ENCODE peak calls at places on chromosomes 11 and 22, in six cellular contexts. One of them, this sample, is unnamed.

GRCh38 chr11:72631806-72632731 is 42.2 kb downstream of the PDE2A start:
- DNase-seq in fibroblast of the aortic adventitia: peak
- DNase-seq in transverse colon: no peak
- DNase-seq in AG04449: no peak
- DNase-seq in neural progenitor cell: no peak
- DNase-seq in breast epithelium: no peak
- DNase-seq in this sample: no peak

GRCh38 chr11:33059331-33060007 is 20.1 kb downstream of the TCP11L1 start:
- DNase-seq in fibroblast of the aortic adventitia: no peak
- DNase-seq in transverse colon: no peak
- DNase-seq in AG04449: no peak
- DNase-seq in neural progenitor cell: no peak
- DNase-seq in breast epithelium: no peak
- DNase-seq in this sample: no peak

GRCh38 chr22:22927888-22928665 is 40.5 kb downstream of the IGLL5 start:
- DNase-seq in fibroblast of the aortic adventitia: peak
- DNase-seq in transverse colon: no peak
- DNase-seq in AG04449: no peak
- DNase-seq in neural progenitor cell: no peak
- DNase-seq in breast epithelium: no peak
- DNase-seq in this sample: no peak

GRCh38 chr11:126989942-126990715 is 10.4 kb downstream of the KIRREL3 start:
- DNase-seq in fibroblast of the aortic adventitia: peak
- DNase-seq in transverse colon: peak
- DNase-seq in AG04449: no peak
- DNase-seq in neural progenitor cell: peak
- DNase-seq in breast epithelium: peak
- DNase-seq in this sample: peak

GRCh38 chr11:12089473-12089872 is 20.9 kb upstream of the MICAL2 start:
- DNase-seq in fibroblast of the aortic adventitia: no peak
- DNase-seq in transverse colon: no peak
- DNase-seq in AG04449: no peak
- DNase-seq in neural progenitor cell: no peak
- DNase-seq in breast epithelium: no peak
- DNase-seq in this sample: no peak

GRCh38 chr11:134654161-134654915 is 242.3 kb upstream of the B3GAT1 start:
- DNase-seq in fibroblast of the aortic adventitia: no peak
- DNase-seq in transverse colon: no peak
- DNase-seq in AG04449: no peak
- DNase-seq in neural progenitor cell: no peak
- DNase-seq in breast epithelium: peak
- DNase-seq in this sample: no peak

GRCh38 chr11:12834166-12834565 is 159.9 kb downstream of the TEAD1 start:
- DNase-seq in fibroblast of the aortic adventitia: no peak
- DNase-seq in transverse colon: no peak
- DNase-seq in AG04449: no peak
- DNase-seq in neural progenitor cell: no peak
- DNase-seq in breast epithelium: no peak
- DNase-seq in this sample: no peak

GRCh38 chr11:22466351-22466750 is 128.2 kb downstream of the SLC17A6 start:
- DNase-seq in fibroblast of the aortic adventitia: no peak
- DNase-seq in transverse colon: no peak
- DNase-seq in AG04449: no peak
- DNase-seq in neural progenitor cell: no peak
- DNase-seq in breast epithelium: no peak
- DNase-seq in this sample: no peak

GRCh38 chr11:72652871-72653615 is 21.2 kb downstream of the PDE2A start:
- DNase-seq in fibroblast of the aortic adventitia: no peak
- DNase-seq in transverse colon: no peak
- DNase-seq in AG04449: no peak
- DNase-seq in neural progenitor cell: peak
- DNase-seq in breast epithelium: no peak
- DNase-seq in this sample: no peak

GRCh38 chr11:108224908-108225786 is 2.3 kb downstream of the ATM start:
- DNase-seq in fibroblast of the aortic adventitia: no peak
- DNase-seq in transverse colon: no peak
- DNase-seq in AG04449: no peak
- DNase-seq in neural progenitor cell: no peak
- DNase-seq in breast epithelium: no peak
- DNase-seq in this sample: no peak

GRCh38 chr22:44399196-44399837 is 86.6 kb upstream of the SHISAL1 start:
- DNase-seq in fibroblast of the aortic adventitia: no peak
- DNase-seq in transverse colon: peak
- DNase-seq in AG04449: no peak
- DNase-seq in neural progenitor cell: no peak
- DNase-seq in breast epithelium: no peak
- DNase-seq in this sample: no peak

GRCh38 chr22:35446365-35446764 is 46.4 kb downstream of the MCM5 start:
- DNase-seq in fibroblast of the aortic adventitia: peak
- DNase-seq in transverse colon: peak
- DNase-seq in AG04449: peak
- DNase-seq in neural progenitor cell: no peak
- DNase-seq in breast epithelium: no peak
- DNase-seq in this sample: peak

GRCh38 chr11:90874281-90874680 is 651.4 kb upstream of the CHORDC1 start:
- DNase-seq in fibroblast of the aortic adventitia: no peak
- DNase-seq in transverse colon: no peak
- DNase-seq in AG04449: no peak
- DNase-seq in neural progenitor cell: no peak
- DNase-seq in breast epithelium: no peak
- DNase-seq in this sample: no peak

GRCh38 chr11:35153280-35153679 is 14.3 kb downstream of the CD44 start:
- DNase-seq in fibroblast of the aortic adventitia: no peak
- DNase-seq in transverse colon: no peak
- DNase-seq in AG04449: no peak
- DNase-seq in neural progenitor cell: no peak
- DNase-seq in breast epithelium: no peak
- DNase-seq in this sample: no peak

GRCh38 chr22:27331526-27332281 is 469.9 kb downstream of the MN1 start:
- DNase-seq in fibroblast of the aortic adventitia: peak
- DNase-seq in transverse colon: peak
- DNase-seq in AG04449: no peak
- DNase-seq in neural progenitor cell: peak
- DNase-seq in breast epithelium: no peak
- DNase-seq in this sample: no peak

GRCh38 chr11:33797879-33798278 is 23.6 kb upstream of the FBXO3 start:
- DNase-seq in fibroblast of the aortic adventitia: no peak
- DNase-seq in transverse colon: no peak
- DNase-seq in AG04449: no peak
- DNase-seq in neural progenitor cell: no peak
- DNase-seq in breast epithelium: no peak
- DNase-seq in this sample: no peak

GRCh38 chr22:19879996-19880785 is 25.5 kb upstream of the GNB1L start:
- DNase-seq in fibroblast of the aortic adventitia: no peak
- DNase-seq in transverse colon: no peak
- DNase-seq in AG04449: no peak
- DNase-seq in neural progenitor cell: no peak
- DNase-seq in breast epithelium: no peak
- DNase-seq in this sample: no peak

GRCh38 chr11:29482510-29482909 is 534.3 kb downstream of the KCNA4 start:
- DNase-seq in fibroblast of the aortic adventitia: no peak
- DNase-seq in transverse colon: no peak
- DNase-seq in AG04449: no peak
- DNase-seq in neural progenitor cell: no peak
- DNase-seq in breast epithelium: no peak
- DNase-seq in this sample: no peak

GRCh38 chr11:116851631-116852030 is 14.2 kb upstream of the APOA1 start:
- DNase-seq in fibroblast of the aortic adventitia: no peak
- DNase-seq in transverse colon: peak
- DNase-seq in AG04449: no peak
- DNase-seq in neural progenitor cell: no peak
- DNase-seq in breast epithelium: peak
- DNase-seq in this sample: no peak

GRCh38 chr22:32473388-32473952 is 1.1 kb upstream of the FBXO7 start:
- DNase-seq in fibroblast of the aortic adventitia: peak
- DNase-seq in transverse colon: peak
- DNase-seq in AG04449: no peak
- DNase-seq in neural progenitor cell: peak
- DNase-seq in breast epithelium: no peak
- DNase-seq in this sample: peak

GRCh38 chr11:11391796-11392195 is 38.7 kb upstream of the CSNK2A3 start:
- DNase-seq in fibroblast of the aortic adventitia: peak
- DNase-seq in transverse colon: peak
- DNase-seq in AG04449: no peak
- DNase-seq in neural progenitor cell: no peak
- DNase-seq in breast epithelium: no peak
- DNase-seq in this sample: peak

GRCh38 chr11:95776859-95777258 is 12.7 kb downstream of the FAM76B start:
- DNase-seq in fibroblast of the aortic adventitia: no peak
- DNase-seq in transverse colon: no peak
- DNase-seq in AG04449: no peak
- DNase-seq in neural progenitor cell: no peak
- DNase-seq in breast epithelium: no peak
- DNase-seq in this sample: no peak

GRCh38 chr11:95388086-95388485 is 157.1 kb upstream of the SESN3 start:
- DNase-seq in fibroblast of the aortic adventitia: no peak
- DNase-seq in transverse colon: no peak
- DNase-seq in AG04449: no peak
- DNase-seq in neural progenitor cell: no peak
- DNase-seq in breast epithelium: no peak
- DNase-seq in this sample: no peak

GRCh38 chr11:63670738-63671321 is 346 bp downstream of the ATL3 start:
- DNase-seq in fibroblast of the aortic adventitia: no peak
- DNase-seq in transverse colon: peak
- DNase-seq in AG04449: no peak
- DNase-seq in neural progenitor cell: peak
- DNase-seq in breast epithelium: peak
- DNase-seq in this sample: no peak

GRCh38 chr11:103043826-103044688 is 47.9 kb downstream of the DCUN1D5 start:
- DNase-seq in fibroblast of the aortic adventitia: no peak
- DNase-seq in transverse colon: no peak
- DNase-seq in AG04449: no peak
- DNase-seq in neural progenitor cell: no peak
- DNase-seq in breast epithelium: no peak
- DNase-seq in this sample: no peak

GRCh38 chr11:125275905-125276634 is 111.5 kb downstream of the PKNOX2 start:
- DNase-seq in fibroblast of the aortic adventitia: peak
- DNase-seq in transverse colon: no peak
- DNase-seq in AG04449: no peak
- DNase-seq in neural progenitor cell: no peak
- DNase-seq in breast epithelium: no peak
- DNase-seq in this sample: no peak

GRCh38 chr11:19117760-19118097 is 761 bp downstream of the ZDHHC13 start:
- DNase-seq in fibroblast of the aortic adventitia: peak
- DNase-seq in transverse colon: no peak
- DNase-seq in AG04449: no peak
- DNase-seq in neural progenitor cell: no peak
- DNase-seq in breast epithelium: no peak
- DNase-seq in this sample: no peak

GRCh38 chr11:58963551-58964075 is 24.3 kb downstream of the GLYATL1 start:
- DNase-seq in fibroblast of the aortic adventitia: peak
- DNase-seq in transverse colon: no peak
- DNase-seq in AG04449: no peak
- DNase-seq in neural progenitor cell: peak
- DNase-seq in breast epithelium: peak
- DNase-seq in this sample: peak

GRCh38 chr11:113376156-113376555 is 11.4 kb upstream of the ANKK1 start:
- DNase-seq in fibroblast of the aortic adventitia: peak
- DNase-seq in transverse colon: no peak
- DNase-seq in AG04449: no peak
- DNase-seq in neural progenitor cell: no peak
- DNase-seq in breast epithelium: no peak
- DNase-seq in this sample: peak

GRCh38 chr22:47395481-47395880 is 633.0 kb downstream of the TBC1D22A start:
- DNase-seq in fibroblast of the aortic adventitia: no peak
- DNase-seq in transverse colon: no peak
- DNase-seq in AG04449: no peak
- DNase-seq in neural progenitor cell: no peak
- DNase-seq in breast epithelium: no peak
- DNase-seq in this sample: no peak

GRCh38 chr22:50320671-50321325 is 6.0 kb downstream of the DENND6B start:
- DNase-seq in fibroblast of the aortic adventitia: no peak
- DNase-seq in transverse colon: no peak
- DNase-seq in AG04449: no peak
- DNase-seq in neural progenitor cell: no peak
- DNase-seq in breast epithelium: no peak
- DNase-seq in this sample: no peak

GRCh38 chr11:67261635-67261941 is 4.7 kb upstream of the GRK2 start:
- DNase-seq in fibroblast of the aortic adventitia: no peak
- DNase-seq in transverse colon: no peak
- DNase-seq in AG04449: no peak
- DNase-seq in neural progenitor cell: no peak
- DNase-seq in breast epithelium: no peak
- DNase-seq in this sample: no peak
- TF ChIP-seq CTCF in fibroblast of the aortic adventitia: peak
- TF ChIP-seq CTCF in transverse colon: no peak
- TF ChIP-seq CTCF in AG04449: peak
- TF ChIP-seq CTCF in neural progenitor cell: peak
- TF ChIP-seq CTCF in breast epithelium: no peak
- TF ChIP-seq CTCF in this sample: no peak

DNA sequence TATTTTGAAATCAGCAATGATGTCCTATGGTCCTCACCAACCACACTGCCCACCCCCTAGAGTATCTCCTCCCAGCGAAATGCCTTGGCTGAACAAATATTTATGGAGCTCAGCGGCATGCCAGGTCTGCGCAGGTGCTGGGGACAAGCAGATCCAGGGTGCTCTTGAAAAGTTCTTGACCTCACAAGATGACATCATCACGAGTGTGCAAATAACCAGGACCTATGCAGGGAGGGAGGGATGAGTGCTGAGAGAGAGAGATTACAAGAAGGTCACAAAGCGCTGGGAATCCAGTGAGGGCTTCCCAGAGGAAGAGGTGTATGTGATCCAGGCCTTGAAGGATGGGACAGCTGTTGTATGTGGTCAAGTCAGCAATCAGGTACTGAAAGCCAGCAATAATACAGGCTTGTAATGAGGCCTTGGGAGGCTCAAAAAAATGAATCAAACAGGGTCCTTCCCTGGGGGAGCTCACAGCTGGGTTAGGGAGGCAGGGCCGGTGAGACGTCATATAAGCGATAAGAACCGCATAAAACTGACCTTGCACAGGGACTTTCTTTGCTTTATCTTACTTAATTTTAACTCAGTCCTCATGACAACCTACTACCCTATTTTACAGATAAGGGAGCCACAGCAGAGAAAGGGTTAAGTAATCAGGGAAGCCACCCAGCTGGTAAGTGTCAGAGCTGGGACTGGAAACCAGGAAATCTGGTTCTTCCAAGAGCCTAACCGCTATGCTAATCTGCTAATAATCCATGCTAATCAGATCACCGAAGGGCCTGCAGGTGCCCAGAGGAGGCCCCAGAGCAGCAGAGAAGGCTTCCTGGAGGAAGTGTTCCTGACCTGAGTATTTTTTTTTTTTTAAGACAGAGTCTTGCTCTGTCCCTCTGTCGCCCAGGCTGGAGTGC is 8.2 kb downstream of the ARRB1 start:
- DNase-seq in fibroblast of the aortic adventitia: no peak
- DNase-seq in transverse colon: no peak
- DNase-seq in AG04449: no peak
- DNase-seq in neural progenitor cell: peak
- DNase-seq in breast epithelium: peak
- DNase-seq in this sample: no peak
- H3K4me3 ChIP-seq in fibroblast of the aortic adventitia: no peak
- H3K4me3 ChIP-seq in transverse colon: no peak
- H3K4me3 ChIP-seq in AG04449: no peak
- H3K4me3 ChIP-seq in neural progenitor cell: no peak
- H3K4me3 ChIP-seq in breast epithelium: peak
- H3K4me3 ChIP-seq in this sample: no peak

GRCh38 chr11:123755344-123755743 is 1.0 kb upstream of the OR6X1 start:
- DNase-seq in fibroblast of the aortic adventitia: no peak
- DNase-seq in transverse colon: no peak
- DNase-seq in AG04449: no peak
- DNase-seq in neural progenitor cell: no peak
- DNase-seq in breast epithelium: no peak
- DNase-seq in this sample: no peak
- TF ChIP-seq CTCF in fibroblast of the aortic adventitia: no peak
- TF ChIP-seq CTCF in transverse colon: no peak
- TF ChIP-seq CTCF in AG04449: no peak
- TF ChIP-seq CTCF in neural progenitor cell: no peak
- TF ChIP-seq CTCF in breast epithelium: no peak
- TF ChIP-seq CTCF in this sample: no peak

GRCh38 chr11:88404932-88405710 is 67.6 kb upstream of the CTSC start:
- DNase-seq in fibroblast of the aortic adventitia: no peak
- DNase-seq in transverse colon: no peak
- DNase-seq in AG04449: no peak
- DNase-seq in neural progenitor cell: no peak
- DNase-seq in breast epithelium: no peak
- DNase-seq in this sample: no peak
- H3K4me3 ChIP-seq in fibroblast of the aortic adventitia: no peak
- H3K4me3 ChIP-seq in transverse colon: no peak
- H3K4me3 ChIP-seq in AG04449: no peak
- H3K4me3 ChIP-seq in neural progenitor cell: no peak
- H3K4me3 ChIP-seq in breast epithelium: no peak
- H3K4me3 ChIP-seq in this sample: no peak